ENCODE peak calls at places on chromosomes 3 and 15, in four cellular contexts. H, Z, V and B are unnamed samples.

GRCh38 chr3:83523470-83524073 is 1435.2 kb upstream of the CADM2 start:
- DNase-seq in H (no peak), V (no peak), Z (peak), B (peak)

GRCh38 chr3:12051586-12051985 is 47.4 kb downstream of the SYN2 start:
- DNase-seq in Z (no peak), H (no peak), V (no peak), B (no peak)

GRCh38 chr15:85137507-85138175 is 156.0 kb downstream of the PDE8A start:
- DNase-seq in H (no peak), V (no peak), Z (no peak), B (no peak)

GRCh38 chr3:71537211-71537611 is 46.3 kb downstream of the FOXP1 start:
- DNase-seq in Z (no peak), H (no peak), V (no peak), B (no peak)

GRCh38 chr3:19972056-19972455 is 25.2 kb downstream of the RAB5A start:
- DNase-seq in H (no peak), Z (no peak), V (no peak), B (no peak)

GRCh38 chr3:66830301-66830700 is 167.8 kb upstream of the KBTBD8 start:
- DNase-seq in V (no peak), Z (no peak), H (no peak), B (no peak)

GRCh38 chr15:67080118-67080899 is 14.9 kb downstream of the SMAD3 start:
- DNase-seq in H (no peak), Z (no peak), V (no peak), B (no peak)

GRCh38 chr15:88272421-88272820 is 15.9 kb upstream of the NTRK3 start:
- DNase-seq in V (no peak), H (no peak), Z (no peak), B (no peak)

GRCh38 chr3:179098388-179099077 is 26.9 kb upstream of the ZMAT3 start:
- DNase-seq in V (no peak), Z (no peak), H (no peak), B (no peak)

GRCh38 chr3:18424213-18424861 is 802 bp downstream of the SATB1 start:
- DNase-seq in Z (no peak), V (no peak), H (no peak), B (peak)

GRCh38 chr3:43914269-43914668 is 223.5 kb downstream of the ABHD5 start:
- DNase-seq in H (no peak), Z (no peak), V (no peak), B (no peak)

GRCh38 chr15:77542491-77543001 is 90.2 kb downstream of the LINGO1 start:
- DNase-seq in V (no peak), Z (no peak), H (no peak), B (no peak)

GRCh38 chr3:17088602-17089313 is 204.0 kb downstream of the PLCL2 start:
- DNase-seq in Z (no peak), H (peak), V (no peak), B (peak)

GRCh38 chr3:195075941-195076875 is 194.8 kb downstream of the XXYLT1 start:
- DNase-seq in Z (no peak), H (peak), V (no peak), B (no peak)

GRCh38 chr3:17810759-17811158 is 68.3 kb upstream of the TBC1D5 start:
- DNase-seq in H (no peak), Z (peak), V (no peak), B (no peak)

GRCh38 chr3:139109271-139109670 is 64.6 kb upstream of the PRR23C start:
- DNase-seq in V (no peak), H (no peak), Z (no peak), B (no peak)

GRCh38 chr3:19931180-19931692 is 2.8 kb downstream of the EFHB start:
- DNase-seq in Z (no peak), H (no peak), V (peak), B (peak)

GRCh38 chr3:170513674-170514073 is 72.2 kb downstream of the SLC7A14 start:
- DNase-seq in V (no peak), Z (no peak), H (no peak), B (no peak)

GRCh38 chr3:16066975-16067374 is 107.5 kb upstream of the GALNT15 start:
- DNase-seq in H (no peak), V (no peak), Z (no peak), B (no peak)

GRCh38 chr3:127679534-127680145 is 6.9 kb downstream of the ABTB1 start:
- DNase-seq in V (no peak), H (peak), Z (no peak), B (no peak)

GRCh38 chr3:134007819-134008218 is 21.9 kb downstream of the SLCO2A1 start:
- DNase-seq in V (no peak), H (no peak), Z (no peak), B (no peak)

GRCh38 chr3:14274999-14275961 is 96.7 kb downstream of the LSM3 start:
- DNase-seq in H (no peak), Z (peak), V (no peak), B (peak)

GRCh38 chr3:13479332-13479581 is 849 bp upstream of the HDAC11 start:
- DNase-seq in V (no peak), Z (no peak), H (peak), B (peak)

GRCh38 chr3:150407818-150408231 is 273 bp upstream of the TSC22D2 start:
- DNase-seq in Z (no peak), H (peak), V (no peak), B (no peak)

GRCh38 chr15:52349062-52349700 is 53.6 kb upstream of the MYO5C start:
- DNase-seq in Z (no peak), V (no peak), H (no peak), B (no peak)

GRCh38 chr15:84863480-84864428 is 20.7 kb upstream of the SLC28A1 start:
- DNase-seq in Z (no peak), V (no peak), H (no peak), B (no peak)

GRCh38 chr3:23723153-23723552 is 82.6 kb upstream of the UBE2E1 start:
- DNase-seq in Z (no peak), H (no peak), V (no peak), B (no peak)

GRCh38 chr15:27679621-27680521 is 419.2 kb downstream of the OCA2 start:
- DNase-seq in Z (no peak), V (no peak), H (no peak), B (no peak)

GRCh38 chr15:97678677-97679076 is 281.8 kb upstream of the ARRDC4 start:
- DNase-seq in Z (no peak), H (peak), V (no peak), B (no peak)

GRCh38 chr15:90306560-90306959 is 41.1 kb downstream of the NGRN start:
- DNase-seq in H (no peak), Z (no peak), V (no peak), B (peak)

GRCh38 chr3:33582234-33582633 is 135.8 kb downstream of the CLASP2 start:
- DNase-seq in Z (no peak), V (no peak), H (no peak), B (no peak)

GRCh38 chr15:76177491-76178040 is 117.8 kb downstream of the TMEM266 start:
- DNase-seq in Z (no peak), V (no peak), H (no peak), B (no peak)

GRCh38 chr3:189588061-189588817 is 43.0 kb upstream of the TP63 start:
- DNase-seq in H (no peak), Z (no peak), V (no peak), B (no peak)

GRCh38 chr15:67828969-67829646 is 3.8 kb downstream of the SKOR1 start:
- DNase-seq in H (no peak), V (no peak), Z (no peak), B (no peak)

GRCh38 chr3:42653560-42654330 is at the start of gene ZBTB47:
- DNase-seq in Z (no peak), V (no peak), H (peak), B (no peak)

GRCh38 chr3:152396867-152397266 is 128.1 kb downstream of the MBNL1 start:
- DNase-seq in Z (no peak), V (no peak), H (no peak), B (no peak)

DNA sequence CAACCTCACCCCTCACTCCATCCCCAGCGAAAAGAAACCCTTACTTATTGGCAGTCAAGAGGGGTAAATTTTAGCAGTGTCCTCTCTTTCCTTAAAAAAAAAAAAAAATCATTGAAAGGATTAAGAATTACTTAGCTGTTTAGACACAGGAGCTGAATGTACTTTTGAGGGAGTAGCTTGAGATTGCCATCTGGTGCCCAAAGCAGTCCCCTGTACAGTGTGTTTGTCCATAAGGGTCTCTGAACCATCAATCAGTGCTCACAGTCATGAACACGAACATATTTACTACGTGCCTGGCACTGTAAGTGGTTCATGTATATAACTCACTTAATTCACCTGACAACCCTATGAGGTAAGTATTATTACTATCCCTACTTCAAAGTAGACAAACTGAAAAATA is 463.5 kb downstream of the RAP2B start:
- DNase-seq in Z (peak), V (no peak), H (no peak), B (no peak)
- TF ChIP-seq CTCF in Z (peak), V (no peak), H (no peak), B (no peak)

DNA sequence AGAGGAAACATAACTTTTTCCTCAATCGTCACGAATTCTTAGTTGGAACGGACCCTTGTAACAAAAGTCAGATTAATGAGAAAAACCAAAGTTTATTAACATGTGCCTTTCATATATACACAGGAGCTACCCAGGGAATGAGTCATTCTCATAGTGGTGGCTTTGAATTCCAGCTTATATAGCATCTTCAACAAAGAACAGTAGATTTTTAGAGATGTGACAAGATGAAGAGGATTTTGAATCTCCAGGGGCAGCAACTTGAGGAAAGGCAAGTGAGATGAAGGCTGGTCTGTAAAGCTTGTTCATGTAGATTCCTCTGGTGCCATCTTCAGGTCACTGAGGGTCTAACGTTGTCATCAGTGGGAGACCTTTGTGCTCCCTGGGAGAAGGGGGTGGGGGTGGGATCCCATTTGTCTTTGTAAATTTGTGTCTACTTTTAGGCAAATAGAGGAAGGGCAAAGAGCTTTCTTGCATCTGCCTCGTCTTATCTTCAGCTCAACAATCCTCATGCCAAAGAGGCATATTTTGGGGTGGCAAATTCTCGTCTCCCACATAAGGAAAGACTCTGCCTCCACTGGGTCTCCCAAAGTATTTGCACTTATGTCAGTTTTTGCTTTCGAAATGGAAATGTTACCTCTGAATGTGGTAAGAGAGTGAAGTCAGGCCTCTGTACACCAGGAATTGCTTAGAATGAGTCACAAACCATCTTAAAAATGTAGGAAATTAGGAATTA is 29.5 kb downstream of the CLEC3B start:
- DNase-seq in H (no peak), Z (peak), V (no peak), B (peak)
- TF ChIP-seq CTCF in H (no peak), Z (peak), V (peak), B (peak)

GRCh38 chr3:36709281-36709680 is 55.1 kb downstream of the DCLK3 start:
- DNase-seq in Z (no peak), V (no peak), H (no peak), B (no peak)

GRCh38 chr3:36705015-36705414 is 59.3 kb downstream of the DCLK3 start:
- DNase-seq in V (no peak), Z (no peak), H (no peak), B (no peak)

GRCh38 chr3:36709826-36710365 is 54.5 kb downstream of the DCLK3 start:
- DNase-seq in Z (no peak), H (no peak), V (no peak), B (no peak)

GRCh38 chr3:36710606-36711005 is 53.7 kb downstream of the DCLK3 start:
- DNase-seq in H (no peak), Z (no peak), V (no peak), B (no peak)

DNA sequence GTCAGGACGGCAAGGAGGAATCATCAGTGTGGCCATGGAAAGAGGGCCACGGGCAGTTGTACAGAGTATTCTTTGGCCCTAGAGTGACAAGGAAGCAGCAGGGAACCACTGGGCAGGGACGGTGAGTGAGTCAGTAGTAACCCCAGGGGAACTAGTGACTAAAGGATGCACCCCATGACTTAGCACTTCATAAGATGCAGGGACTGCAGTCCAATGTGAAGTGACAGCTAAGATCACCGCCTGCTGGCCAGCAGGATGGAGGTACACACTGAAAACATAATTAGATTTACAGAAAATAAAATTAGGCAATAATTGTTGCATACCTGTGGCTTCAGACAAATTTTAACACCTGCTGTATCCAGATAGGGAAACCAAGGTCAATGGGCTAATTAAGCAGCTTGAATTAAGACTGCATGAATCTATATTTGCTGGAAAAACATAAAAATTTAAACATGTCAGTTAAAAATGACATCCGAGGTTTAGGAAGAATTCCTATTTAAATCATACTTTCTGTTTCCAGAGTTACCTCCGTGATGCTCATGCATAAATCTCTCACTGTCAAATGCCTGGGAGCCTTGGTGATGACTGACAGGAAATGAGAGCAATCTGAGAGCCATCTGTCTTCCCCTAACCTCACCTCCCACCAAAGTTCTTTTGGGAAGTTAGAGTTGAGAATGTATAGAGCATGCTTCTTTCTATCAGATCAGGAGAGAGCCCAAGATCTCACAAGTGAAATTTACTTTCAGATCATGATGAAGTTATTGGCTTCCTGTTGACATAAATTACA is 56.5 kb downstream of the DCLK3 start:
- DNase-seq in H (no peak), V (no peak), Z (peak), B (peak)
- TF ChIP-seq CTCF in H (no peak), V (no peak), Z (peak), B (no peak)

GRCh38 chr3:99931059-99931458 is 113.4 kb downstream of the CMSS1 start:
- DNase-seq in V (no peak), H (no peak), Z (no peak), B (no peak)

GRCh38 chr3:99927651-99928390 is 110.2 kb downstream of the CMSS1 start:
- DNase-seq in H (no peak), V (no peak), Z (no peak), B (no peak)

GRCh38 chr3:99925584-99925983 is 107.9 kb downstream of the CMSS1 start:
- DNase-seq in H (no peak), V (no peak), Z (no peak), B (no peak)

GRCh38 chr3:99929409-99930139 is 111.9 kb downstream of the CMSS1 start:
- DNase-seq in Z (no peak), V (no peak), H (no peak), B (no peak)

GRCh38 chr3:99928758-99929408 is 111.2 kb downstream of the CMSS1 start:
- DNase-seq in Z (no peak), H (no peak), V (no peak), B (no peak)
- TF ChIP-seq CTCF in Z (no peak), H (no peak), V (no peak), B (no peak)